ENCODE peak calls at places on chromosome 1, in seven cellular contexts. X is foreskin fibroblast, V is AG10803, M is breast epithelium, O is left ventricle myocardium inferior, Y is heart left ventricle, B is GM23338. W is an unnamed sample.

GRCh38 chr1:80675469-80675868 is 1125.3 kb upstream of the ADGRL2 start:
- DNase-seq in B (peak; percentile 25), Y (no peak), X (peak; percentile 48), M (no peak), O (no peak), V (no peak), W (peak; percentile 22)

GRCh38 chr1:156126043-156126700 is 11.7 kb downstream of the LMNA start:
- DNase-seq in B (peak; percentile 91), V (peak; percentile 97), Y (peak; percentile 92), M (peak; percentile 85), O (peak; percentile 93), X (peak; percentile 99), W (peak; percentile 98)

GRCh38 chr1:52164604-52165003 is 22.7 kb downstream of the ZFYVE9 start:
- DNase-seq in B (no peak), M (no peak), V (no peak), X (peak; percentile 29), O (no peak), Y (no peak), W (peak; percentile 15)

GRCh38 chr1:33612877-33613487 is 140.5 kb downstream of the ZSCAN20 start:
- DNase-seq in Y (peak; percentile 63), V (peak; percentile 64), M (peak; percentile 22), O (peak; percentile 62), B (peak; percentile 95), X (peak; percentile 84), W (peak; percentile 67)

GRCh38 chr1:192010406-192010805 is 147.9 kb upstream of the RGS18 start:
- DNase-seq in V (peak; percentile 0), O (no peak), M (no peak), X (peak; percentile 60), B (no peak), Y (no peak), W (peak; percentile 40)

GRCh38 chr1:9203623-9204022 is 31.0 kb upstream of the H6PD start:
- DNase-seq in B (no peak), O (no peak), V (no peak), M (no peak), X (no peak), Y (no peak), W (no peak)

GRCh38 chr1:53331446-53332187 is 3.7 kb upstream of the LRP8 start:
- DNase-seq in X (no peak), B (no peak), O (no peak), M (no peak), V (no peak), Y (no peak), W (no peak)

GRCh38 chr1:211715976-211716375 is 40.6 kb upstream of the NEK2 start:
- DNase-seq in O (no peak), X (no peak), M (no peak), V (no peak), B (no peak), Y (no peak), W (no peak)

GRCh38 chr1:1782399-1783221 is 4.3 kb upstream of the NADK start:
- DNase-seq in O (peak; percentile 70), X (peak; percentile 85), B (peak; percentile 79), Y (peak; percentile 50), M (no peak), V (peak; percentile 67), W (peak; percentile 56)

GRCh38 chr1:172827301-172827700 is 168.4 kb downstream of the FASLG start:
- DNase-seq in X (peak; percentile 19), B (no peak), Y (no peak), M (no peak), V (no peak), O (no peak), W (no peak)

GRCh38 chr1:234702342-234703000 is 92.5 kb upstream of the IRF2BP2 start:
- DNase-seq in O (peak; percentile 59), X (peak; percentile 37), V (peak; percentile 21), B (no peak), Y (peak; percentile 55), M (peak; percentile 28), W (no peak)

GRCh38 chr1:11653616-11654570 is at the start of gene FBXO2:
- DNase-seq in O (peak; percentile 58), M (no peak), X (peak; percentile 64), V (no peak), Y (no peak), B (peak; percentile 34), W (no peak)

GRCh38 chr1:215523128-215523861 is 43.8 kb upstream of the KCTD3 start:
- DNase-seq in X (peak; percentile 47), V (peak; percentile 42), Y (no peak), O (no peak), B (peak; percentile 30), M (no peak), W (peak; percentile 25)

GRCh38 chr1:25797939-25798338 is 2.1 kb upstream of the SELENON start:
- DNase-seq in M (no peak), Y (no peak), V (no peak), B (peak; percentile 83), O (no peak), X (peak; percentile 54), W (no peak)

GRCh38 chr1:181969902-181970301 is 91.6 kb downstream of the ZNF648 start:
- DNase-seq in X (no peak), O (no peak), B (peak; percentile 88), V (no peak), M (no peak), Y (no peak), W (no peak)

GRCh38 chr1:6538958-6539357 is 15.4 kb downstream of the NOL9 start:
- DNase-seq in V (peak; percentile 52), O (no peak), Y (no peak), B (no peak), M (no peak), X (peak; percentile 62), W (peak; percentile 82)

GRCh38 chr1:206556748-206557635 is 49.7 kb downstream of the RASSF5 start:
- DNase-seq in Y (peak; percentile 86), M (peak; percentile 57), X (peak; percentile 63), B (peak; percentile 80), O (peak; percentile 85), V (no peak), W (peak; percentile 23)

GRCh38 chr1:54517536-54517935 is 30.5 kb upstream of the ACOT11 start:
- DNase-seq in Y (no peak), X (no peak), M (no peak), V (no peak), B (no peak), O (no peak), W (no peak)

GRCh38 chr1:86705633-86705985 is 1.2 kb downstream of the SH3GLB1 start:
- DNase-seq in X (no peak), O (no peak), B (no peak), V (peak; percentile 63), Y (no peak), M (no peak), W (no peak)

GRCh38 chr1:38028105-38028591 is 15.6 kb downstream of the UTP11 start:
- DNase-seq in B (peak; percentile 43), Y (no peak), X (peak; percentile 67), M (no peak), O (no peak), V (no peak), W (no peak)

GRCh38 chr1:178574345-178574744 is 61.4 kb downstream of the TEX35 start:
- DNase-seq in X (no peak), B (no peak), Y (no peak), O (no peak), V (no peak), M (no peak), W (no peak)

GRCh38 chr1:178572604-178573003 is 59.7 kb downstream of the TEX35 start:
- DNase-seq in M (no peak), V (no peak), X (no peak), O (no peak), Y (no peak), B (peak; percentile 41), W (no peak)

GRCh38 chr1:178573330-178573729 is 60.4 kb downstream of the TEX35 start:
- DNase-seq in M (no peak), V (no peak), Y (no peak), X (no peak), O (no peak), B (no peak), W (no peak)

GRCh38 chr1:178575611-178576331 is 62.9 kb downstream of the TEX35 start:
- DNase-seq in M (no peak), X (peak; percentile 31), Y (no peak), O (no peak), B (peak; percentile 61), V (no peak), W (peak; percentile 30)

DNA sequence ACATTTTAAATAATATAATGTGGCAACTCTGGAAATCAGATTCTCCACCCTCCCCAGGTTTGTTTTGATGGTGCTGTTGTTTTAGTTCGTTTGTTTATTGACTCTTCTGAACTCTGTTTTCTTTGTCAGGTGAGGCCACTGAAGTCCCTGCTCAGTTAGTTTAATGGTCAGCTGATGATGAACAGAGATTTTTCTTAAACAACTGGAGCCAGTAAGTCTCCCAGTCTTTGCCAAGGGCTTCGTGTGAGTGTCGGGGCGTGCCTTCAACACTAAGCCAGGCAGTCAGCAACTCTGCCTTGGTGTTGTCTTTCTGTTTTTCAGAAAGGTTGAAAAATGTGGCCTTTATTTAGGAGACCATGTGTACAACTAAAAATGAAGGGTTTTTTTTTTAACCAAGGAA is 58.9 kb downstream of the TEX35 start:
- DNase-seq in Y (no peak), X (peak; percentile 6), V (no peak), B (no peak), M (no peak), O (no peak), W (no peak)
- H3K4me3 ChIP-seq in Y (no peak overlapping the region), X (no peak overlapping the region), V (no peak overlapping the region), B (no peak overlapping the region), M (no peak overlapping the region), O (no peak overlapping the region), W (no peak overlapping the region)

DNA sequence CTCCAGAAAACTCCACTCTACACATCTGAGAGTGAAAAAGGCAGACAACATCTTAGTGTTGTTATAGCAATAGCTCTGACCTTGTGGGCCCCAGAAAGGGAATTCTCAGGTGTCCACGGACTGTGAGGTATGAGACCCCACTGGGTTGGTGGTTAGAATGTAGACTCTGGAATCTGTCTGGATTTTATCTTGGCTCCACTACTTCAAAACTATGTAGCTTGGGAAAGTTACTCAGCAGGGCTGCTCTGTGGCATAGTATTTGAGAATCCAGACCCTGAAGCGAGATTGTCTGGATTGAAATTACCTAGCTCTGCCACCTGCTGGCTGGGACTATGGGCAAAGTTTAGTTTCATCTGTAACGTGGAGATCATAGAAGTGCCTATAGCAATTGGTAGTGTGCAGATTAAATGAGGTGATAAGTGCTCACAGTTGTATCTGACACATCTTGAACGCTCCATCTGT is 25.8 kb downstream of the PRDM2 start:
- DNase-seq in Y (no peak), X (peak; percentile 65), B (peak; percentile 51), M (peak; percentile 53), V (peak; percentile 92), O (no peak), W (peak; percentile 82)
- TF ChIP-seq CTCF in Y (no peak), X (peak; percentile 49), B (peak; percentile 58), M (peak; percentile 44), V (peak; percentile 65), O (peak; percentile 48), W (peak; percentile 54)

GRCh38 chr1:171352554-171352953 is 38.6 kb downstream of the FMO4 start:
- DNase-seq in Y (no peak), X (no peak), O (no peak), M (no peak), B (no peak), V (no peak), W (no peak)
- H3K4me3 ChIP-seq in Y (no peak overlapping the region), X (no peak overlapping the region), O (no peak overlapping the region), M (no peak overlapping the region), B (no peak overlapping the region), V (no peak overlapping the region), W (no peak overlapping the region)

DNA sequence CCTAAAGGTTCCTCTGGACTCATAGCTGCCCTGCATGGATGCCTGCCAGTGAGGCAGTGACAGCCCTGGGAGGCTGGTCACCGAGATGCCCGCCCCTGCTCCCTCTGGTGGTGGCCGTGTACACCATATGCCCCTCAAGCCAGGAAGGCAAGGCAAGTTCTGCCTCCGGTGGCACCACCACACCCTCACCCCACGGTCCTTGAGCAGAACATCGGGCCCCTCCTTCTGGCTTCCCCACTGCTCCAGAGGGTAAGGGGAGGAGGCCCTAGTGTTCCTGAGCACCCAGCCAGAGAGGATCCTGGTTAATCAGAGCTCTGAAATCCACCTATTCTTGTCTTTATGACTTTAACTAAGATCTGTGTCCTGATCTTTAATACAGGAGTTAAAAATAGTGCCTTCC is 1.6 kb upstream of the S100A14 start:
- DNase-seq in V (peak; percentile 57), Y (peak; percentile 75), B (peak; percentile 60), O (no peak), X (no peak), M (no peak), W (peak; percentile 61)
- TF ChIP-seq CTCF in V (peak; percentile 61), Y (peak; percentile 61), B (peak; percentile 41), O (no peak), X (peak; percentile 61), M (peak; percentile 47), W (peak; percentile 89)